ENCODE peak calls at places on chromosome 21, in four cellular contexts. One of them, this sample, is unnamed.

GRCh38 chr21:19692231-19692630 is 1288.6 kb upstream of the TMPRSS15 start:
- DNase-seq in colonic mucosa: no peak
- DNase-seq in effector memory CD4-positive, alpha-beta T cell: no peak
- DNase-seq in IMR-90: no peak
- DNase-seq in this sample: no peak

GRCh38 chr21:26167593-26167992 is 3.0 kb downstream of the APP start:
- DNase-seq in colonic mucosa: no peak
- DNase-seq in effector memory CD4-positive, alpha-beta T cell: no peak
- DNase-seq in IMR-90: no peak
- DNase-seq in this sample: no peak

GRCh38 chr21:26962516-26963305 is 4.2 kb downstream of the ADAMTS5 start:
- DNase-seq in colonic mucosa: no peak
- DNase-seq in effector memory CD4-positive, alpha-beta T cell: no peak
- DNase-seq in IMR-90: no peak
- DNase-seq in this sample: no peak

GRCh38 chr21:35924714-35925301 is 135.5 kb downstream of the SETD4 start:
- DNase-seq in colonic mucosa: no peak
- DNase-seq in effector memory CD4-positive, alpha-beta T cell: no peak
- DNase-seq in IMR-90: peak; percentile 96
- DNase-seq in this sample: no peak

GRCh38 chr21:36909901-36910561 is 56.4 kb downstream of the HLCS start:
- DNase-seq in colonic mucosa: no peak
- DNase-seq in effector memory CD4-positive, alpha-beta T cell: no peak
- DNase-seq in IMR-90: peak; percentile 99
- DNase-seq in this sample: no peak

GRCh38 chr21:36757246-36757645 is 58.3 kb downstream of the SIM2 start:
- DNase-seq in colonic mucosa: no peak
- DNase-seq in effector memory CD4-positive, alpha-beta T cell: no peak
- DNase-seq in IMR-90: no peak
- DNase-seq in this sample: no peak

GRCh38 chr21:39660191-39660590 is 47.5 kb downstream of the B3GALT5 start:
- DNase-seq in colonic mucosa: peak; percentile 71
- DNase-seq in effector memory CD4-positive, alpha-beta T cell: no peak
- DNase-seq in IMR-90: peak; percentile 64
- DNase-seq in this sample: no peak

GRCh38 chr21:22535630-22536029 is 1537.4 kb downstream of the NCAM2 start:
- DNase-seq in colonic mucosa: no peak
- DNase-seq in effector memory CD4-positive, alpha-beta T cell: no peak
- DNase-seq in IMR-90: no peak
- DNase-seq in this sample: no peak

GRCh38 chr21:46597031-46597430 is 7.9 kb downstream of the S100B start:
- DNase-seq in colonic mucosa: no peak
- DNase-seq in effector memory CD4-positive, alpha-beta T cell: no peak
- DNase-seq in IMR-90: no peak
- DNase-seq in this sample: no peak

GRCh38 chr21:29741761-29742160 is 198.0 kb downstream of the GRIK1 start:
- DNase-seq in colonic mucosa: no peak
- DNase-seq in effector memory CD4-positive, alpha-beta T cell: no peak
- DNase-seq in IMR-90: no peak
- DNase-seq in this sample: no peak

GRCh38 chr21:23507501-23507900 is 2099.8 kb downstream of the MRPL39 start:
- DNase-seq in colonic mucosa: no peak
- DNase-seq in effector memory CD4-positive, alpha-beta T cell: no peak
- DNase-seq in IMR-90: no peak
- DNase-seq in this sample: no peak

GRCh38 chr21:34936874-34937563 is 112.1 kb downstream of the RUNX1 start:
- DNase-seq in colonic mucosa: no peak
- DNase-seq in effector memory CD4-positive, alpha-beta T cell: no peak
- DNase-seq in IMR-90: no peak
- DNase-seq in this sample: no peak

GRCh38 chr21:39673736-39674135 is 61.0 kb downstream of the B3GALT5 start:
- DNase-seq in colonic mucosa: no peak
- DNase-seq in effector memory CD4-positive, alpha-beta T cell: no peak
- DNase-seq in IMR-90: no peak
- DNase-seq in this sample: no peak

GRCh38 chr21:17607684-17608083 is 5.0 kb downstream of the BTG3 start:
- DNase-seq in colonic mucosa: peak; percentile 25
- DNase-seq in effector memory CD4-positive, alpha-beta T cell: no peak
- DNase-seq in IMR-90: no peak
- DNase-seq in this sample: no peak

GRCh38 chr21:46051821-46052675 is 45.9 kb upstream of the COL6A2 start:
- DNase-seq in colonic mucosa: no peak
- DNase-seq in effector memory CD4-positive, alpha-beta T cell: no peak
- DNase-seq in IMR-90: no peak
- DNase-seq in this sample: no peak

GRCh38 chr21:43367296-43367695 is 59.6 kb downstream of the SIK1 start:
- DNase-seq in colonic mucosa: no peak
- DNase-seq in effector memory CD4-positive, alpha-beta T cell: no peak
- DNase-seq in IMR-90: no peak
- DNase-seq in this sample: no peak

GRCh38 chr21:45865106-45865835 is 116.3 kb upstream of the COL6A1 start:
- DNase-seq in colonic mucosa: no peak
- DNase-seq in effector memory CD4-positive, alpha-beta T cell: no peak
- DNase-seq in IMR-90: peak; percentile 92
- DNase-seq in this sample: no peak

GRCh38 chr21:42781981-42782722 is 97.2 kb downstream of the WDR4 start:
- DNase-seq in colonic mucosa: no peak
- DNase-seq in effector memory CD4-positive, alpha-beta T cell: no peak
- DNase-seq in IMR-90: no peak
- DNase-seq in this sample: no peak

GRCh38 chr21:44505673-44506278 is 34.2 kb downstream of the KRTAP10-1 start:
- DNase-seq in colonic mucosa: no peak
- DNase-seq in effector memory CD4-positive, alpha-beta T cell: no peak
- DNase-seq in IMR-90: no peak
- DNase-seq in this sample: no peak

GRCh38 chr21:45001134-45002095 is 61.6 kb downstream of the SLX9 start:
- DNase-seq in colonic mucosa: no peak
- DNase-seq in effector memory CD4-positive, alpha-beta T cell: no peak
- DNase-seq in IMR-90: peak; percentile 65
- DNase-seq in this sample: peak; percentile 38

GRCh38 chr21:15795533-15795932 is 65.8 kb downstream of the USP25 start:
- DNase-seq in colonic mucosa: no peak
- DNase-seq in effector memory CD4-positive, alpha-beta T cell: no peak
- DNase-seq in IMR-90: no peak
- DNase-seq in this sample: no peak

GRCh38 chr21:46048926-46049889 is 48.7 kb upstream of the COL6A2 start:
- DNase-seq in colonic mucosa: peak; percentile 62
- DNase-seq in effector memory CD4-positive, alpha-beta T cell: no peak
- DNase-seq in IMR-90: peak; percentile 100
- DNase-seq in this sample: no peak

GRCh38 chr21:17191346-17191993 is 321.4 kb upstream of the CXADR start:
- DNase-seq in colonic mucosa: no peak
- DNase-seq in effector memory CD4-positive, alpha-beta T cell: no peak
- DNase-seq in IMR-90: no peak
- DNase-seq in this sample: no peak